ENCODE peak calls at places on chromosomes 3 and 15, in six cellular contexts. S is spleen, K is Peyer's patch, B is body of pancreas, O is HepG2, V is right lobe of liver. Y is an unnamed sample.

GRCh38 chr15:69265347-69265955 is 33.3 kb upstream of the PAQR5 start:
- DNase-seq in B (no peak), O (peak), K (no peak), S (no peak), V (no peak), Y (no peak)

GRCh38 chr15:42914728-42915497 is 5.7 kb downstream of the TTBK2 start:
- DNase-seq in S (no peak), K (no peak), O (no peak), V (no peak), B (no peak), Y (no peak)

GRCh38 chr3:155744091-155744625 is 713 bp downstream of the PLCH1 start:
- DNase-seq in K (peak), S (peak), V (peak), O (peak), B (peak), Y (peak)

GRCh38 chr3:99537416-99537815 is 101.0 kb upstream of the COL8A1 start:
- DNase-seq in S (no peak), V (no peak), O (no peak), K (no peak), B (no peak), Y (no peak)

GRCh38 chr3:14508966-14509795 is 31.0 kb downstream of the GRIP2 start:
- DNase-seq in S (peak), O (peak), K (peak), V (peak), B (peak), Y (peak)

GRCh38 chr15:51888593-51889195 is 59.2 kb downstream of the TMOD3 start:
- DNase-seq in K (no peak), S (no peak), V (no peak), O (no peak), B (no peak), Y (no peak)

GRCh38 chr3:136336329-136337100 is 86.4 kb downstream of the PCCB start:
- DNase-seq in V (no peak), O (no peak), S (no peak), K (no peak), B (no peak), Y (no peak)

GRCh38 chr3:100399341-100400071 is 1.4 kb downstream of the TOMM70 start:
- DNase-seq in S (peak), B (no peak), V (no peak), K (no peak), O (peak), Y (no peak)

GRCh38 chr3:119702530-119703527 is at the start of gene CFAP91:
- DNase-seq in O (no peak), V (peak), B (peak), S (peak), K (peak), Y (peak)

GRCh38 chr3:157065201-157065600 is 94.7 kb downstream of the CCNL1 start:
- DNase-seq in O (no peak), S (peak), B (no peak), K (no peak), V (no peak), Y (no peak)

DNA sequence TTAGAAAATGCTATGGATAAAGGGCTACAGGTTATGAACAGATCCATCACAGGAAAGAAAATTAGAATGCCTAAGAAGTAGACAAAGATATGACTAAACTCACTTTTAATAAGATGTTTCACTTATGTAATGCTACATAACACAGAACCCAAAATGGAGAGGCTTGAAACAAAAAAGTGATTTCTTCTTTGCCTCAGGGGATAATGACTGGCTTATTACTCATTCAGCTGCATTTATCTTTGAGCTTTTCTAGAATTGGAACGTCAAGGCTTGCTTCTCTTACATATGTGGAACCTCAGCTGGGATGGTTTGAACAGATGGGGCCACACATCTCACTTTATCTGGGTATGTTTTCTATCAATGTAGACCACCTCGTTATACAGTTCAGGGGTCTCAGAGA is 120.6 kb upstream of the EPHA3 start:
- DNase-seq in O (no peak), K (no peak), V (no peak), S (no peak), B (no peak), Y (no peak)
- TF ChIP-seq POLR2A in O (no peak), K (no peak), V (no peak), S (no peak), B (no peak), Y (no peak)

DNA sequence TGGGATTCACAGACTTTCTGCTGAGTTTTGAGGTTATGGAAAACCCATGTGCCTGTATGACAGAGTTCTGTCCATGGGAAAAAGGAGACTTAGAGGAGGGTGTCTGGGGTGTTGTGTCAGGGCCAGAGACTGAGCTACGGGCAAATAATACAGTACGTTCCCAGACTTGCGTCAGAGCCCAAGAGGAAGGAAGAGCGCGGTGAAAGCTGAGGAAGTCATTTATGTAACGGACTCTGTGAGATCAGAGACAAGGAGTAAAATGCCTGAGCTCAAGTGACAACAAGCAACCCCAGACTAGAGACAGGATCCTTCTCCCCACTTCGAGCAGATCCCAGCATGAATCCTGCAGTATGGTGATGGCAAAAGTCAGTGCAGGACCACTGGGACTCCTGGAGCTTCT is 368.6 kb upstream of the MCTP2 start:
- DNase-seq in B (peak), O (no peak), S (no peak), K (no peak), V (peak), Y (no peak)
- TF ChIP-seq POLR2A in B (no peak), O (no peak), S (no peak), K (no peak), V (peak), Y (no peak)

GRCh38 chr15:92586383-92586910 is 69.1 kb downstream of the FAM174B start:
- DNase-seq in V (no peak), B (no peak), S (no peak), K (no peak), O (no peak), Y (no peak)
- TF ChIP-seq POLR2A in V (no peak), B (no peak), S (no peak), K (no peak), O (no peak), Y (no peak)

GRCh38 chr15:77495806-77496589 is 75.3 kb downstream of the HMG20A start:
- DNase-seq in V (no peak), O (no peak), K (no peak), S (peak), B (no peak), Y (peak)
- TF ChIP-seq POLR2A in V (no peak), O (no peak), K (no peak), S (no peak), B (no peak), Y (no peak)

Y was measured in heart left ventricle.